ENCODE peak calls at places on chromosomes 16 and 17, in six cellular contexts. F, T, O, V, U and D are unnamed samples.

GRCh38 chr16:56691885-56692284 is 9.6 kb downstream of the MT1X start:
- DNase-seq in F (no peak), T (peak; percentile 17), O (peak; percentile 81), V (no peak), U (no peak), D (peak; percentile 57)

GRCh38 chr16:89613954-89614459 is 565 bp downstream of the DPEP1 start:
- DNase-seq in F (no peak), T (no peak), O (no peak), V (no peak), U (no peak), D (no peak)

GRCh38 chr16:46728804-46729203 is 19.3 kb downstream of the MYLK3 start:
- DNase-seq in F (no peak), T (no peak), O (peak; percentile 18), V (no peak), U (no peak), D (no peak)

GRCh38 chr16:2035431-2036199 is 8.9 kb downstream of the NHERF2 start:
- DNase-seq in F (peak; percentile 94), T (peak; percentile 77), O (peak; percentile 90), V (no peak), U (peak; percentile 39), D (no peak)

GRCh38 chr17:38728290-38728831 is 1.8 kb upstream of the CISD3 start:
- DNase-seq in F (no peak), T (no peak), O (no peak), V (peak; percentile 66), U (no peak), D (no peak)

GRCh38 chr16:25606069-25606468 is 85.7 kb upstream of the HS3ST4 start:
- DNase-seq in F (no peak), T (no peak), O (no peak), V (no peak), U (no peak), D (no peak)

GRCh38 chr16:54140057-54140787 is 146.4 kb downstream of the IRX3 start:
- DNase-seq in F (no peak), T (peak; percentile 8), O (no peak), V (no peak), U (no peak), D (no peak)

GRCh38 chr17:56833023-56833811 is 503 bp downstream of the C17orf67 start:
- DNase-seq in F (peak; percentile 94), T (peak; percentile 58), O (peak; percentile 71), V (peak; percentile 59), U (peak; percentile 81), D (peak; percentile 65)

GRCh38 chr17:72640415-72641165 is 451.9 kb downstream of the SLC39A11 start:
- DNase-seq in F (no peak), T (no peak), O (no peak), V (no peak), U (peak; percentile 60), D (peak; percentile 59)

GRCh38 chr16:22727285-22728166 is 86.4 kb upstream of the HS3ST2 start:
- DNase-seq in F (no peak), T (no peak), O (no peak), V (no peak), U (no peak), D (no peak)

GRCh38 chr17:66724581-66725341 is 110.2 kb upstream of the CACNG5 start:
- DNase-seq in F (peak; percentile 71), T (peak; percentile 54), O (no peak), V (no peak), U (peak; percentile 79), D (no peak)

GRCh38 chr16:50373780-50374179 is 5.0 kb upstream of the BRD7 start:
- DNase-seq in F (no peak), T (no peak), O (no peak), V (no peak), U (no peak), D (no peak)

GRCh38 chr17:82957469-82957795 is 117.6 kb upstream of the ZNF750 start:
- DNase-seq in F (no peak), T (no peak), O (no peak), V (no peak), U (no peak), D (no peak)

GRCh38 chr16:30510392-30510938 is 15.9 kb downstream of the ZNF768 start:
- DNase-seq in F (no peak), T (no peak), O (no peak), V (no peak), U (no peak), D (no peak)

GRCh38 chr17:1997146-1997586 is 28.0 kb downstream of the RTN4RL1 start:
- DNase-seq in F (no peak), T (no peak), O (no peak), V (no peak), U (no peak), D (peak; percentile 56)

GRCh38 chr17:63555475-63556156 is 5.3 kb downstream of the DCAF7 start:
- DNase-seq in F (no peak), T (no peak), O (no peak), V (no peak), U (no peak), D (no peak)

GRCh38 chr16:3935921-3936320 is 55.4 kb upstream of the CREBBP start:
- DNase-seq in F (no peak), T (no peak), O (no peak), V (no peak), U (no peak), D (no peak)

GRCh38 chr16:71572497-71573116 is 4.3 kb downstream of the TAT start:
- DNase-seq in F (no peak), T (no peak), O (no peak), V (no peak), U (no peak), D (no peak)

GRCh38 chr16:22670551-22670970 is 143.4 kb upstream of the HS3ST2 start:
- DNase-seq in F (no peak), T (no peak), O (no peak), V (no peak), U (no peak), D (peak; percentile 39)

GRCh38 chr17:19022128-19022527 is 17.6 kb upstream of the FAM83G start:
- DNase-seq in F (no peak), T (no peak), O (no peak), V (no peak), U (no peak), D (no peak)

GRCh38 chr17:19290047-19290705 is 53.0 kb downstream of the EPN2 start:
- DNase-seq in F (no peak), T (no peak), O (no peak), V (no peak), U (no peak), D (no peak)

GRCh38 chr16:9395958-9396359 is 304.5 kb downstream of the HAPSTR1 start:
- DNase-seq in F (no peak), T (no peak), O (no peak), V (no peak), U (no peak), D (no peak)